ENCODE peak calls at places on chromosomes 4 and X, in nine cellular contexts. N is sigmoid colon, U is K562, B is transverse colon, L is H1, I is upper lobe of left lung, H is suprapubic skin, V is tibial nerve, R is A549. Z is an unnamed sample.

GRCh38 chr4:117986331-117986730 is 48.0 kb upstream of the NDST3 start:
- DNase-seq in N (no peak), V (no peak), I (no peak), U (no peak), L (no peak), B (no peak), H (no peak), R (no peak), Z (no peak)

GRCh38 chr4:132334081-132334480 is 815.0 kb upstream of the PCDH10 start:
- DNase-seq in R (no peak), I (no peak), N (no peak), U (no peak), B (no peak), V (no peak), L (no peak), H (no peak), Z (no peak)

GRCh38 chrX:151973851-151974335 is 583 bp downstream of the GABRE start:
- DNase-seq in L (no peak), H (no peak), V (no peak), B (peak; percentile 21), U (no peak), N (no peak), R (no peak), I (no peak), Z (no peak)

GRCh38 chr4:20084488-20084887 is 167.2 kb upstream of the SLIT2 start:
- DNase-seq in I (no peak), N (no peak), V (no peak), U (peak; percentile 9), R (no peak), H (no peak), B (no peak), L (no peak), Z (no peak)

GRCh38 chr4:74873545-74874295 is 59.2 kb upstream of the PARM1 start:
- DNase-seq in U (no peak), R (no peak), L (no peak), V (no peak), I (no peak), H (no peak), N (no peak), B (peak; percentile 9), Z (no peak)

GRCh38 chrX:19886888-19887531 is 390 bp downstream of the SH3KBP1 start:
- DNase-seq in N (no peak), B (peak; percentile 20), R (peak; percentile 9), H (no peak), L (peak; percentile 46), I (no peak), U (peak; percentile 53), V (no peak), Z (peak; percentile 62)

GRCh38 chr4:89411539-89411938 is 103.9 kb upstream of the GPRIN3 start:
- DNase-seq in U (no peak), H (no peak), R (no peak), B (no peak), I (no peak), N (no peak), L (no peak), V (no peak), Z (no peak)

GRCh38 chr4:109589119-109589518 is 29.1 kb downstream of the MCUB start:
- DNase-seq in H (no peak), N (no peak), R (no peak), V (no peak), U (no peak), L (no peak), B (no peak), I (no peak), Z (no peak)

GRCh38 chr4:25440478-25441030 is 63.5 kb downstream of the ANAPC4 start:
- DNase-seq in U (no peak), L (peak; percentile 43), R (no peak), B (no peak), V (no peak), H (peak; percentile 59), N (no peak), I (no peak), Z (peak; percentile 87)

GRCh38 chrX:71128915-71129765 is 10.7 kb downstream of the MED12 start:
- DNase-seq in I (peak; percentile 89), B (peak; percentile 77), R (peak; percentile 64), N (peak; percentile 80), V (peak; percentile 38), H (no peak), L (peak; percentile 76), U (peak; percentile 68), Z (peak; percentile 82)

GRCh38 chr4:77074961-77075855 is 581 bp downstream of the CCNI start:
- DNase-seq in N (peak; percentile 87), H (peak; percentile 88), R (peak; percentile 35), L (peak; percentile 73), U (peak; percentile 81), I (peak; percentile 95), V (peak; percentile 23), B (peak; percentile 78), Z (peak; percentile 68)

GRCh38 chr4:110516106-110516922 is 40.4 kb downstream of the ENPEP start:
- DNase-seq in H (no peak), R (peak; percentile 74), I (no peak), L (peak; percentile 80), U (peak; percentile 56), B (peak; percentile 88), N (peak; percentile 87), V (peak; percentile 21), Z (peak; percentile 71)

GRCh38 chr4:85570388-85570787 is 95.4 kb downstream of the ARHGAP24 start:
- DNase-seq in N (no peak), R (no peak), H (no peak), V (no peak), I (no peak), U (no peak), L (no peak), B (no peak), Z (no peak)

GRCh38 chr4:25801594-25801993 is 61.2 kb downstream of the SEL1L3 start:
- DNase-seq in H (no peak), L (no peak), N (no peak), R (no peak), I (no peak), B (no peak), U (no peak), V (no peak), Z (no peak)

GRCh38 chr4:47531954-47532321 is 46.9 kb downstream of the ATP10D start:
- DNase-seq in U (no peak), B (no peak), N (no peak), V (no peak), L (no peak), I (no peak), H (no peak), R (no peak), Z (no peak)

GRCh38 chr4:47533689-47534347 is 48.7 kb downstream of the ATP10D start:
- DNase-seq in H (no peak), V (no peak), B (no peak), U (no peak), L (no peak), R (no peak), N (no peak), I (no peak), Z (no peak)

GRCh38 chr4:47530801-47531200 is 45.7 kb downstream of the ATP10D start:
- DNase-seq in H (no peak), V (no peak), N (no peak), R (no peak), U (no peak), I (no peak), L (no peak), B (no peak), Z (no peak)

GRCh38 chr4:47531241-47531953 is 46.3 kb downstream of the ATP10D start:
- DNase-seq in N (no peak), I (no peak), B (peak; percentile 41), R (peak; percentile 24), L (no peak), H (no peak), V (no peak), U (no peak), Z (no peak)

GRCh38 chr4:47532658-47533057 is 47.6 kb downstream of the ATP10D start:
- DNase-seq in L (no peak), R (no peak), I (no peak), V (no peak), N (no peak), U (no peak), B (no peak), H (no peak), Z (no peak)
- H3K4me3 ChIP-seq in L (no peak overlapping the region), R (no peak overlapping the region), I (no peak overlapping the region), V (no peak overlapping the region), N (no peak overlapping the region), U (no peak overlapping the region), B (no peak overlapping the region), H (no peak overlapping the region), Z (no peak overlapping the region)

GRCh38 chrX:129961180-129962083 is 21.0 kb upstream of the BCORL1 start:
- DNase-seq in L (peak; percentile 72), I (peak; percentile 84), N (peak; percentile 64), R (peak; percentile 52), U (peak; percentile 89), V (no peak), H (peak; percentile 81), B (peak; percentile 85), Z (no peak)

GRCh38 chrX:129965166-129965565 is 17.3 kb upstream of the BCORL1 start:
- DNase-seq in H (no peak), N (no peak), R (no peak), L (no peak), V (no peak), U (no peak), B (no peak), I (no peak), Z (no peak)

GRCh38 chrX:129958814-129959492 is 23.5 kb upstream of the BCORL1 start:
- DNase-seq in R (no peak), H (no peak), N (no peak), I (no peak), V (no peak), L (no peak), U (no peak), B (no peak), Z (no peak)

GRCh38 chrX:129959493-129959832 is 23.0 kb upstream of the BCORL1 start:
- DNase-seq in V (no peak), L (no peak), N (no peak), I (peak; percentile 26), B (peak; percentile 28), R (no peak), H (no peak), U (peak; percentile 25), Z (no peak)

GRCh38 chrX:129963729-129964128 is 18.7 kb upstream of the BCORL1 start:
- DNase-seq in N (no peak), H (no peak), L (no peak), I (no peak), B (no peak), V (no peak), U (no peak), R (no peak), Z (no peak)
- TF ChIP-seq EP300 in N (no peak), H (no peak), L (no peak), I (no peak), B (no peak), V (no peak), U (no peak), R (no peak), Z (no peak)

GRCh38 chr4:41205854-41206460 is 8.4 kb downstream of the APBB2 start:
- DNase-seq in R (no peak), B (no peak), I (no peak), H (no peak), L (no peak), U (no peak), N (no peak), V (no peak), Z (no peak)
- H3K27ac ChIP-seq in R (no peak overlapping the region), B (no peak overlapping the region), I (no peak overlapping the region), H (no peak overlapping the region), L (no peak overlapping the region), U (no peak overlapping the region), N (no peak overlapping the region), V (no peak overlapping the region), Z (no peak overlapping the region)

GRCh38 chrX:41035582-41035981 is 49.7 kb upstream of the USP9X start:
- DNase-seq in L (no peak), R (no peak), B (no peak), U (no peak), V (no peak), H (no peak), I (no peak), N (no peak), Z (no peak)
- H3K4me3 ChIP-seq in L (no peak overlapping the region), R (no peak overlapping the region), B (no peak overlapping the region), U (no peak overlapping the region), V (no peak overlapping the region), H (no peak overlapping the region), I (no peak overlapping the region), N (no peak overlapping the region), Z (no peak overlapping the region)

Z was measured in ovary.